ENCODE peak calls at places on chromosomes 6 and 20, in eight cellular contexts. B is Ammon's horn, L is HEK293T, N is amniotic stem cell, U is cardiac fibroblast, V is GM23338, E is hypothalamus, T is hippocampal formation. J is an unnamed sample.

GRCh38 chr6:133446789-133447188 is 205.6 kb downstream of the EYA4 start:
- DNase-seq in V (no peak), N (no peak), B (no peak), T (no peak), U (no peak), E (no peak), L (no peak), J (no peak)

GRCh38 chr6:135270676-135271536 is 89.8 kb downstream of the MYB start:
- DNase-seq in N (no peak), V (peak; percentile 92), T (no peak), L (no peak), B (no peak), U (no peak), E (no peak), J (no peak)

GRCh38 chr6:170124836-170125235 is 166.0 kb downstream of the DLL1 start:
- DNase-seq in T (no peak), E (no peak), V (no peak), B (no peak), L (no peak), U (no peak), N (no peak), J (no peak)

GRCh38 chr20:2767768-2768631 is 32.4 kb downstream of the CPXM1 start:
- DNase-seq in N (no peak), E (no peak), B (no peak), U (peak; percentile 46), L (peak; percentile 3), V (no peak), T (no peak), J (no peak)

GRCh38 chr6:167712332-167713087 is 114.2 kb upstream of the AFDN start:
- DNase-seq in B (no peak), V (no peak), L (no peak), T (no peak), N (no peak), U (no peak), E (no peak), J (no peak)

GRCh38 chr20:37511605-37512275 is 9.3 kb upstream of the NNAT start:
- DNase-seq in L (no peak), V (no peak), T (no peak), N (peak; percentile 29), B (no peak), E (no peak), U (peak; percentile 62), J (no peak)

GRCh38 chr6:38067263-38067980 is 247.9 kb downstream of the ZFAND3 start:
- DNase-seq in E (no peak), N (no peak), B (no peak), L (no peak), T (no peak), V (no peak), U (no peak), J (no peak)

GRCh38 chr20:51396365-51396909 is 146.1 kb downstream of the NFATC2 start:
- DNase-seq in B (no peak), U (no peak), L (no peak), V (no peak), N (no peak), T (no peak), E (no peak), J (no peak)

GRCh38 chr20:31721408-31722332 is 998 bp downstream of the BCL2L1 start:
- DNase-seq in N (no peak), E (peak; percentile 30), L (no peak), U (no peak), B (no peak), T (peak; percentile 27), V (peak; percentile 43), J (peak; percentile 44)

GRCh38 chr6:1256435-1257008 is 55.4 kb upstream of the FOXQ1 start:
- DNase-seq in U (no peak), L (no peak), T (no peak), V (no peak), N (no peak), B (no peak), E (no peak), J (no peak)

GRCh38 chr6:44925100-44925739 is 402.9 kb upstream of the RUNX2 start:
- DNase-seq in L (peak; percentile 51), T (no peak), V (peak; percentile 48), U (peak; percentile 52), N (no peak), E (no peak), B (peak; percentile 5), J (no peak)

GRCh38 chr6:32181890-32182529 is 2.0 kb downstream of the AGER start:
- DNase-seq in B (no peak), L (no peak), N (no peak), U (no peak), T (no peak), V (no peak), E (no peak), J (no peak)

GRCh38 chr6:17962436-17963031 is 24.9 kb downstream of the KIF13A start:
- DNase-seq in N (peak; percentile 73), U (peak; percentile 91), T (no peak), E (no peak), L (no peak), B (peak; percentile 64), V (no peak), J (peak; percentile 57)

GRCh38 chr20:46111028-46111835 is 6.9 kb upstream of the CD40 start:
- DNase-seq in V (no peak), T (peak; percentile 29), E (peak; percentile 14), B (peak; percentile 66), N (no peak), L (no peak), U (no peak), J (no peak)

GRCh38 chr6:145406733-145407256 is 328.5 kb downstream of the EPM2A start:
- DNase-seq in V (no peak), B (no peak), E (no peak), U (no peak), N (no peak), L (no peak), T (no peak), J (no peak)

GRCh38 chr20:47885909-47886453 is 100.7 kb upstream of the SULF2 start:
- DNase-seq in U (no peak), T (no peak), V (no peak), B (no peak), N (no peak), L (no peak), E (no peak), J (no peak)

GRCh38 chr6:2132416-2132815 is 113.0 kb downstream of the GMDS start:
- DNase-seq in L (no peak), T (no peak), U (peak; percentile 9), V (no peak), E (no peak), N (no peak), B (no peak), J (no peak)

GRCh38 chr20:63682384-63683139 is 13.9 kb upstream of the TNFRSF6B start:
- DNase-seq in N (peak; percentile 95), L (no peak), E (no peak), U (peak; percentile 98), V (no peak), B (peak; percentile 23), T (no peak), J (no peak)

GRCh38 chr6:52241819-52242218 is 2.5 kb downstream of the IL17F start:
- DNase-seq in T (no peak), N (no peak), V (no peak), U (no peak), E (no peak), L (no peak), B (no peak), J (no peak)

GRCh38 chr20:23702021-23702420 is 13.2 kb upstream of the CST4 start:
- DNase-seq in L (no peak), V (no peak), E (no peak), U (peak; percentile 68), T (no peak), N (no peak), B (no peak), J (no peak)

GRCh38 chr6:108719477-108719876 is 128.7 kb upstream of the ARMC2 start:
- DNase-seq in E (no peak), B (no peak), V (no peak), U (no peak), T (no peak), L (no peak), N (no peak), J (no peak)

GRCh38 chr6:14804444-14805210 is 441.2 kb upstream of the JARID2 start:
- DNase-seq in B (peak; percentile 88), T (peak; percentile 78), N (no peak), V (no peak), U (peak; percentile 84), L (no peak), E (peak; percentile 80), J (peak; percentile 56)

GRCh38 chr6:79941489-79942151 is 5.7 kb downstream of the ELOVL4 start:
- DNase-seq in T (no peak), U (no peak), L (no peak), B (no peak), V (no peak), E (no peak), N (no peak), J (no peak)

GRCh38 chr20:35902545-35902941 is 51.8 kb downstream of the SCAND1 start:
- DNase-seq in E (no peak), N (no peak), B (no peak), V (no peak), L (no peak), U (no peak), T (no peak), J (no peak)

GRCh38 chr6:138001750-138002349 is 105.4 kb downstream of the PERP start:
- DNase-seq in E (no peak), U (peak; percentile 70), N (peak; percentile 47), T (peak; percentile 36), V (peak; percentile 73), B (peak; percentile 70), L (peak; percentile 60), J (peak; percentile 54)

GRCh38 chr6:53924821-53925422 is 130.1 kb downstream of the LRRC1 start:
- DNase-seq in T (no peak), B (no peak), L (no peak), U (no peak), N (no peak), E (no peak), V (no peak), J (no peak)

J was measured in cerebellar cortex.